ENCODE peak calls at places on chromosomes 11 and 22, in six cellular contexts. One of them, this sample, is unnamed.
A peak's percentile ranks its signal among the peaks of the same experiment; 100 is the strongest.

GRCh38 chr22:41557401-41558240 is 3.2 kb upstream of the CSDC2 start:
- DNase-seq in MM.1S: peak; percentile 74
- DNase-seq in PC-3: no peak
- DNase-seq in stomach: peak; percentile 78
- DNase-seq in mammary epithelial cell: peak; percentile 73
- DNase-seq in IMR-90: peak; percentile 94
- DNase-seq in this sample: peak; percentile 51

GRCh38 chr11:47603295-47603694 is 9.1 kb upstream of the C1QTNF4 start:
- DNase-seq in MM.1S: no peak
- DNase-seq in PC-3: peak; percentile 19
- DNase-seq in stomach: no peak
- DNase-seq in IMR-90: peak; percentile 37
- DNase-seq in mammary epithelial cell: no peak
- DNase-seq in this sample: no peak

GRCh38 chr22:47407626-47408025 is 645.2 kb downstream of the TBC1D22A start:
- DNase-seq in mammary epithelial cell: no peak
- DNase-seq in IMR-90: no peak
- DNase-seq in stomach: no peak
- DNase-seq in PC-3: no peak
- DNase-seq in MM.1S: no peak
- DNase-seq in this sample: no peak

GRCh38 chr11:128171496-128171895 is 415.9 kb downstream of the ETS1 start:
- DNase-seq in stomach: no peak
- DNase-seq in PC-3: peak; percentile 81
- DNase-seq in MM.1S: no peak
- DNase-seq in mammary epithelial cell: peak; percentile 71
- DNase-seq in IMR-90: peak; percentile 20
- DNase-seq in this sample: peak; percentile 83

GRCh38 chr11:102139081-102139498 is 28.8 kb downstream of the YAP1 start:
- DNase-seq in stomach: no peak
- DNase-seq in IMR-90: peak; percentile 93
- DNase-seq in mammary epithelial cell: peak; percentile 82
- DNase-seq in MM.1S: no peak
- DNase-seq in PC-3: peak; percentile 89
- DNase-seq in this sample: peak; percentile 81

GRCh38 chr22:22761963-22762772 is 117.8 kb downstream of the GGTLC2 start:
- DNase-seq in IMR-90: no peak
- DNase-seq in stomach: no peak
- DNase-seq in PC-3: no peak
- DNase-seq in MM.1S: no peak
- DNase-seq in mammary epithelial cell: no peak
- DNase-seq in this sample: no peak

GRCh38 chr11:131025421-131026126 is 109.3 kb upstream of the SNX19 start:
- DNase-seq in MM.1S: no peak
- DNase-seq in IMR-90: no peak
- DNase-seq in mammary epithelial cell: no peak
- DNase-seq in stomach: no peak
- DNase-seq in PC-3: peak; percentile 36
- DNase-seq in this sample: no peak

GRCh38 chr11:63906585-63906984 is 10.4 kb downstream of the RCOR2 start:
- DNase-seq in mammary epithelial cell: no peak
- DNase-seq in stomach: peak; percentile 37
- DNase-seq in MM.1S: no peak
- DNase-seq in PC-3: peak; percentile 31
- DNase-seq in IMR-90: peak; percentile 13
- DNase-seq in this sample: peak; percentile 39

GRCh38 chr11:123413636-123414035 is 16.4 kb upstream of the GRAMD1B start:
- DNase-seq in PC-3: no peak
- DNase-seq in MM.1S: no peak
- DNase-seq in mammary epithelial cell: no peak
- DNase-seq in stomach: no peak
- DNase-seq in IMR-90: peak; percentile 23
- DNase-seq in this sample: no peak

GRCh38 chr22:41140365-41140957 is 48.1 kb downstream of the EP300 start:
- DNase-seq in IMR-90: no peak
- DNase-seq in mammary epithelial cell: no peak
- DNase-seq in PC-3: no peak
- DNase-seq in stomach: no peak
- DNase-seq in MM.1S: no peak
- DNase-seq in this sample: no peak

GRCh38 chr22:45491841-45492240 is 10.8 kb upstream of the FBLN1 start:
- DNase-seq in mammary epithelial cell: no peak
- DNase-seq in stomach: no peak
- DNase-seq in PC-3: no peak
- DNase-seq in IMR-90: no peak
- DNase-seq in MM.1S: no peak
- DNase-seq in this sample: no peak

GRCh38 chr11:122157540-122158173 is 41.6 kb upstream of the BLID start:
- DNase-seq in IMR-90: no peak
- DNase-seq in MM.1S: no peak
- DNase-seq in mammary epithelial cell: no peak
- DNase-seq in PC-3: peak; percentile 61
- DNase-seq in stomach: no peak
- DNase-seq in this sample: peak; percentile 22

GRCh38 chr22:44407404-44408226 is 90.4 kb downstream of the RTL6 start:
- DNase-seq in PC-3: no peak
- DNase-seq in IMR-90: no peak
- DNase-seq in stomach: peak; percentile 82
- DNase-seq in mammary epithelial cell: no peak
- DNase-seq in MM.1S: no peak
- DNase-seq in this sample: no peak

GRCh38 chr11:38988908-38989307 is 2390.9 kb upstream of the RAG2 start:
- DNase-seq in mammary epithelial cell: no peak
- DNase-seq in IMR-90: no peak
- DNase-seq in stomach: no peak
- DNase-seq in PC-3: no peak
- DNase-seq in MM.1S: no peak
- DNase-seq in this sample: no peak

GRCh38 chr11:71305451-71306125 is 53.2 kb upstream of the SHANK2 start:
- DNase-seq in stomach: peak; percentile 22
- DNase-seq in mammary epithelial cell: no peak
- DNase-seq in PC-3: no peak
- DNase-seq in MM.1S: no peak
- DNase-seq in IMR-90: no peak
- DNase-seq in this sample: peak; percentile 20

GRCh38 chr11:859394-860131 is 16.9 kb downstream of the TSPAN4 start:
- DNase-seq in IMR-90: peak; percentile 85
- DNase-seq in PC-3: peak; percentile 26
- DNase-seq in MM.1S: no peak
- DNase-seq in mammary epithelial cell: peak; percentile 67
- DNase-seq in stomach: peak; percentile 84
- DNase-seq in this sample: peak; percentile 80

GRCh38 chr11:19239039-19239438 is 1.7 kb downstream of the E2F8 start:
- DNase-seq in mammary epithelial cell: no peak
- DNase-seq in PC-3: no peak
- DNase-seq in stomach: no peak
- DNase-seq in MM.1S: no peak
- DNase-seq in IMR-90: no peak
- DNase-seq in this sample: no peak

GRCh38 chr11:12170984-12171383 is 60.6 kb downstream of the MICAL2 start:
- DNase-seq in PC-3: no peak
- DNase-seq in IMR-90: peak; percentile 49
- DNase-seq in MM.1S: no peak
- DNase-seq in stomach: no peak
- DNase-seq in mammary epithelial cell: no peak
- DNase-seq in this sample: no peak

GRCh38 chr11:10550503-10550902 is 9.5 kb upstream of the RNF141 start:
- DNase-seq in IMR-90: peak; percentile 82
- DNase-seq in mammary epithelial cell: peak; percentile 63
- DNase-seq in stomach: no peak
- DNase-seq in MM.1S: no peak
- DNase-seq in PC-3: peak; percentile 73
- DNase-seq in this sample: peak; percentile 49

GRCh38 chr11:13339196-13340153 is 61.9 kb downstream of the BMAL1 start:
- DNase-seq in IMR-90: peak; percentile 98
- DNase-seq in MM.1S: no peak
- DNase-seq in stomach: no peak
- DNase-seq in PC-3: peak; percentile 75
- DNase-seq in mammary epithelial cell: peak; percentile 83
- DNase-seq in this sample: peak; percentile 87

GRCh38 chr22:39574779-39575551 is 4.4 kb downstream of the CACNA1I start:
- DNase-seq in stomach: no peak
- DNase-seq in MM.1S: no peak
- DNase-seq in IMR-90: peak; percentile 95
- DNase-seq in mammary epithelial cell: peak; percentile 80
- DNase-seq in PC-3: peak; percentile 86
- DNase-seq in this sample: peak; percentile 92

GRCh38 chr11:120800206-120800605 is 223.7 kb upstream of the TBCEL start:
- DNase-seq in stomach: no peak
- DNase-seq in PC-3: no peak
- DNase-seq in IMR-90: no peak
- DNase-seq in mammary epithelial cell: no peak
- DNase-seq in MM.1S: no peak
- DNase-seq in this sample: no peak

GRCh38 chr11:126284829-126285228 is 1.9 kb downstream of the TIRAP start:
- DNase-seq in PC-3: peak; percentile 99
- DNase-seq in IMR-90: peak; percentile 96
- DNase-seq in mammary epithelial cell: peak; percentile 93
- DNase-seq in stomach: peak; percentile 87
- DNase-seq in MM.1S: peak; percentile 87
- DNase-seq in this sample: peak; percentile 96

GRCh38 chr22:40157546-40157945 is 20.2 kb upstream of the TNRC6B start:
- DNase-seq in mammary epithelial cell: no peak
- DNase-seq in IMR-90: no peak
- DNase-seq in PC-3: no peak
- DNase-seq in MM.1S: no peak
- DNase-seq in stomach: no peak
- DNase-seq in this sample: no peak

DNA sequence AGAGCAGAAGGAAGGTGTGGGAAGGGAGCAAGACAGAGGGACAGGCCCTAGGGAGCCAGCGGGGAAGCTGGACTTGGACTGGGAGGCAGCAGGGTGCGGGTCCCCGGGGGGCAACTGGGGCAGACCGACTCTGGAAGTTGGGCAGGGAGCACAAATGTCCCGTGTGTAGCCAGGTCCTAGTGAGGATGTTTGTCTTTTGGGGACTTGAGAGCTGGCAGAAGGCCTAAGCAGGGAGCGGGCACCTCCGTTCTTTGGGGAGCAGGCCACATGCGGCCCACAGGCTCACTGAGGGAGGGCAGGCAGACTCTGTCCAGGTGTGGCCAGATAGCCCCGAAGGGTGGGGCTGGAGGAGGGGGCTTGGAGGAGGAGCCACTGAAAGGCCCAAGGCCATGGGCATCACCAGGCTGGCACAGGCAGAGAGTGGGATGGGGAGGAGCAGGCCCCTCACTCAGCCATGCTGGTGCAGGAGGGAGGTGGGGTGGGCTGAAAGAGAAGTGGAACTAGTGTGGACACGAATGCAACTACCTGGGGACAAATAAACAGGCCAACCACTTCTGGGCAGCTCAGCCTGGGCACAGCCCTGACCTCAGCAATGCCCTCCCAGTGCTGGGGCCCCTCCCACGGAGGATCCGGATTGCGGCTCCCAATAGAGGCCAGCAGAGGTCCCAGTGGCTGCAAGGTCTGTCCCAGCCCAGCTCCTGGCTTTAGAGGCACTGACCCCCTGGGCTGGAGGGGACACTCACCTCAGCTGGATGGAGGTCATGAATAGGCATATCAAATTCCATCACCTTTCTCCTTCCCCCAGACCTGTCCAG is 1.3 kb upstream of the SCARF2 start:
- DNase-seq in mammary epithelial cell: no peak
- DNase-seq in IMR-90: no peak
- DNase-seq in stomach: no peak
- DNase-seq in MM.1S: no peak
- DNase-seq in PC-3: no peak
- DNase-seq in this sample: no peak
- TF ChIP-seq CTCF in mammary epithelial cell: no peak
- TF ChIP-seq CTCF in IMR-90: peak; percentile 37
- TF ChIP-seq CTCF in stomach: no peak
- TF ChIP-seq CTCF in MM.1S: no peak
- TF ChIP-seq CTCF in PC-3: no peak
- TF ChIP-seq CTCF in this sample: no peak

GRCh38 chr11:33453225-33453624 is 196.0 kb downstream of the HIPK3 start:
- DNase-seq in PC-3: no peak
- DNase-seq in IMR-90: no peak
- DNase-seq in MM.1S: no peak
- DNase-seq in stomach: no peak
- DNase-seq in mammary epithelial cell: no peak
- DNase-seq in this sample: no peak
- H3K4me3 ChIP-seq in PC-3: no peak overlapping the region
- H3K4me3 ChIP-seq in IMR-90: no peak overlapping the region
- H3K4me3 ChIP-seq in MM.1S: no peak overlapping the region
- H3K4me3 ChIP-seq in stomach: no peak overlapping the region
- H3K4me3 ChIP-seq in mammary epithelial cell: no peak overlapping the region
- H3K4me3 ChIP-seq in this sample: no peak overlapping the region

GRCh38 chr11:104104664-104105063 is 59.3 kb downstream of the PDGFD start:
- DNase-seq in mammary epithelial cell: no peak
- DNase-seq in stomach: no peak
- DNase-seq in PC-3: no peak
- DNase-seq in MM.1S: no peak
- DNase-seq in IMR-90: no peak
- DNase-seq in this sample: no peak

GRCh38 chr11:104104201-104104600 is 59.7 kb downstream of the PDGFD start:
- DNase-seq in PC-3: no peak
- DNase-seq in mammary epithelial cell: no peak
- DNase-seq in stomach: no peak
- DNase-seq in IMR-90: no peak
- DNase-seq in MM.1S: no peak
- DNase-seq in this sample: no peak

GRCh38 chr11:104106136-104106754 is 57.7 kb downstream of the PDGFD start:
- DNase-seq in stomach: no peak
- DNase-seq in IMR-90: peak; percentile 74
- DNase-seq in mammary epithelial cell: no peak
- DNase-seq in PC-3: no peak
- DNase-seq in MM.1S: no peak
- DNase-seq in this sample: no peak

GRCh38 chr11:104105155-104105554 is 58.8 kb downstream of the PDGFD start:
- DNase-seq in PC-3: no peak
- DNase-seq in IMR-90: peak; percentile 37
- DNase-seq in MM.1S: no peak
- DNase-seq in stomach: no peak
- DNase-seq in mammary epithelial cell: no peak
- DNase-seq in this sample: no peak
- TF ChIP-seq CTCF in PC-3: no peak
- TF ChIP-seq CTCF in IMR-90: no peak
- TF ChIP-seq CTCF in MM.1S: no peak
- TF ChIP-seq CTCF in stomach: no peak
- TF ChIP-seq CTCF in mammary epithelial cell: no peak
- TF ChIP-seq CTCF in this sample: no peak

GRCh38 chr11:2445107-2445947 is 519 bp downstream of the KCNQ1 start:
- DNase-seq in mammary epithelial cell: no peak
- DNase-seq in stomach: peak; percentile 55
- DNase-seq in MM.1S: peak; percentile 28
- DNase-seq in IMR-90: no peak
- DNase-seq in PC-3: no peak
- DNase-seq in this sample: no peak

GRCh38 chr11:2446590-2447252 is 1.9 kb downstream of the KCNQ1 start:
- DNase-seq in IMR-90: no peak
- DNase-seq in mammary epithelial cell: no peak
- DNase-seq in stomach: no peak
- DNase-seq in MM.1S: no peak
- DNase-seq in PC-3: no peak
- DNase-seq in this sample: no peak

GRCh38 chr11:2447253-2447950 is 2.6 kb downstream of the KCNQ1 start:
- DNase-seq in PC-3: no peak
- DNase-seq in mammary epithelial cell: peak; percentile 14
- DNase-seq in stomach: no peak
- DNase-seq in IMR-90: no peak
- DNase-seq in MM.1S: no peak
- DNase-seq in this sample: no peak

GRCh38 chr11:2444301-2445106 is at the start of the genes KCNQ1 and TRPM5:
- DNase-seq in IMR-90: no peak
- DNase-seq in PC-3: peak; percentile 52
- DNase-seq in mammary epithelial cell: no peak
- DNase-seq in MM.1S: peak; percentile 87
- DNase-seq in stomach: peak; percentile 88
- DNase-seq in this sample: no peak

GRCh38 chr11:2445948-2446551 is 1.2 kb downstream of the KCNQ1 start:
- DNase-seq in IMR-90: no peak
- DNase-seq in MM.1S: no peak
- DNase-seq in stomach: peak; percentile 87
- DNase-seq in mammary epithelial cell: no peak
- DNase-seq in PC-3: no peak
- DNase-seq in this sample: no peak
- H3K4me3 ChIP-seq in IMR-90: no peak overlapping the region
- H3K4me3 ChIP-seq in MM.1S: peak overlapping the region; percentile 95
- H3K4me3 ChIP-seq in stomach: peak overlapping the region; percentile 58
- H3K4me3 ChIP-seq in mammary epithelial cell: no peak overlapping the region
- H3K4me3 ChIP-seq in PC-3: no peak overlapping the region
- H3K4me3 ChIP-seq in this sample: no peak overlapping the region

This sample was measured in epithelial cell of esophagus.